ENCODE peak calls at places on chromosome X, in seven cellular contexts. One of them, this sample, is unnamed.
A peak's percentile ranks its signal among the peaks of the same experiment; 100 is the strongest.

GRCh38 chrX:120310861-120311631 is at the start of gene TMEM255A:
- DNase-seq in GM12878: no peak
- DNase-seq in GM23338: peak; percentile 55
- DNase-seq in suprapubic skin: peak; percentile 56
- DNase-seq in stomach: no peak
- DNase-seq in HCT116: no peak
- DNase-seq in GM12891: no peak
- DNase-seq in this sample: no peak

GRCh38 chrX:67614414-67614813 is 70.6 kb downstream of the AR start:
- DNase-seq in GM12878: no peak
- DNase-seq in GM23338: no peak
- DNase-seq in suprapubic skin: no peak
- DNase-seq in stomach: no peak
- DNase-seq in HCT116: no peak
- DNase-seq in GM12891: no peak
- DNase-seq in this sample: no peak

GRCh38 chrX:65634732-65635131 is 32.7 kb upstream of the MSN start:
- DNase-seq in GM12878: no peak
- DNase-seq in GM23338: no peak
- DNase-seq in suprapubic skin: no peak
- DNase-seq in stomach: no peak
- DNase-seq in HCT116: no peak
- DNase-seq in GM12891: no peak
- DNase-seq in this sample: no peak

GRCh38 chrX:72382199-72382590 is 76.5 kb upstream of the CITED1 start:
- DNase-seq in GM12878: no peak
- DNase-seq in GM23338: no peak
- DNase-seq in suprapubic skin: no peak
- DNase-seq in stomach: no peak
- DNase-seq in HCT116: no peak
- DNase-seq in GM12891: no peak
- DNase-seq in this sample: no peak

GRCh38 chrX:147848009-147848408 is 63.7 kb upstream of the FMR1 start:
- DNase-seq in GM12878: no peak
- DNase-seq in GM23338: no peak
- DNase-seq in suprapubic skin: no peak
- DNase-seq in stomach: no peak
- DNase-seq in HCT116: no peak
- DNase-seq in GM12891: no peak
- DNase-seq in this sample: no peak

GRCh38 chrX:125096469-125096868 is 223.2 kb upstream of the TEX13C start:
- DNase-seq in GM12878: no peak
- DNase-seq in GM23338: no peak
- DNase-seq in suprapubic skin: no peak
- DNase-seq in stomach: no peak
- DNase-seq in HCT116: no peak
- DNase-seq in GM12891: no peak
- DNase-seq in this sample: no peak

GRCh38 chrX:77640702-77641101 is 145.3 kb downstream of the ATRX start:
- DNase-seq in GM12878: peak; percentile 24
- DNase-seq in GM23338: no peak
- DNase-seq in suprapubic skin: no peak
- DNase-seq in stomach: no peak
- DNase-seq in HCT116: no peak
- DNase-seq in GM12891: peak; percentile 4
- DNase-seq in this sample: no peak

GRCh38 chrX:106726485-106727437 is at the start of gene RNF128:
- DNase-seq in GM12878: no peak
- DNase-seq in GM23338: peak; percentile 89
- DNase-seq in suprapubic skin: peak; percentile 58
- DNase-seq in stomach: peak; percentile 72
- DNase-seq in HCT116: peak; percentile 70
- DNase-seq in GM12891: no peak
- DNase-seq in this sample: no peak

GRCh38 chrX:72572248-72573157 is at the start of gene HDAC8:
- DNase-seq in GM12878: peak; percentile 63
- DNase-seq in GM23338: peak; percentile 80
- DNase-seq in suprapubic skin: peak; percentile 71
- DNase-seq in stomach: peak; percentile 61
- DNase-seq in HCT116: peak; percentile 70
- DNase-seq in GM12891: peak; percentile 28
- DNase-seq in this sample: peak; percentile 27

GRCh38 chrX:103733017-103733416 is 22.3 kb downstream of the TMEM31 start:
- DNase-seq in GM12878: no peak
- DNase-seq in GM23338: no peak
- DNase-seq in suprapubic skin: no peak
- DNase-seq in stomach: no peak
- DNase-seq in HCT116: no peak
- DNase-seq in GM12891: no peak
- DNase-seq in this sample: no peak

GRCh38 chrX:44202596-44202995 is 140.9 kb downstream of the EFHC2 start:
- DNase-seq in GM12878: no peak
- DNase-seq in GM23338: no peak
- DNase-seq in suprapubic skin: no peak
- DNase-seq in stomach: no peak
- DNase-seq in HCT116: no peak
- DNase-seq in GM12891: no peak
- DNase-seq in this sample: no peak

GRCh38 chrX:23501974-23502373 is 165.3 kb upstream of the PRDX4 start:
- DNase-seq in GM12878: no peak
- DNase-seq in GM23338: no peak
- DNase-seq in suprapubic skin: no peak
- DNase-seq in stomach: peak; percentile 34
- DNase-seq in HCT116: no peak
- DNase-seq in GM12891: no peak
- DNase-seq in this sample: no peak

GRCh38 chrX:20361081-20361889 is 94.6 kb upstream of the RPS6KA3 start:
- DNase-seq in GM12878: no peak
- DNase-seq in GM23338: no peak
- DNase-seq in suprapubic skin: no peak
- DNase-seq in stomach: no peak
- DNase-seq in HCT116: no peak
- DNase-seq in GM12891: no peak
- DNase-seq in this sample: no peak

GRCh38 chrX:11787564-11787963 is 29.5 kb downstream of the MSL3 start:
- DNase-seq in GM12878: no peak
- DNase-seq in GM23338: peak; percentile 89
- DNase-seq in suprapubic skin: peak; percentile 65
- DNase-seq in stomach: peak; percentile 40
- DNase-seq in HCT116: peak; percentile 10
- DNase-seq in GM12891: no peak
- DNase-seq in this sample: no peak

GRCh38 chrX:13414006-13414647 is 94.3 kb upstream of the ATXN3L start:
- DNase-seq in GM12878: no peak
- DNase-seq in GM23338: peak; percentile 22
- DNase-seq in suprapubic skin: no peak
- DNase-seq in stomach: no peak
- DNase-seq in HCT116: no peak
- DNase-seq in GM12891: no peak
- DNase-seq in this sample: no peak

GRCh38 chrX:68917799-68918198 is 89.0 kb downstream of the EFNB1 start:
- DNase-seq in GM12878: no peak
- DNase-seq in GM23338: no peak
- DNase-seq in suprapubic skin: no peak
- DNase-seq in stomach: no peak
- DNase-seq in HCT116: no peak
- DNase-seq in GM12891: no peak
- DNase-seq in this sample: no peak

GRCh38 chrX:397575-397974 is 10.9 kb upstream of the PPP2R3B start:
- DNase-seq in GM12878: no peak
- DNase-seq in GM23338: peak; percentile 78
- DNase-seq in suprapubic skin: no peak
- DNase-seq in stomach: no peak
- DNase-seq in HCT116: no peak
- DNase-seq in GM12891: no peak
- DNase-seq in this sample: no peak

GRCh38 chrX:70979136-70979762 is 48.4 kb upstream of the SLC7A3 start:
- DNase-seq in GM12878: no peak
- DNase-seq in GM23338: peak; percentile 74
- DNase-seq in suprapubic skin: no peak
- DNase-seq in stomach: no peak
- DNase-seq in HCT116: no peak
- DNase-seq in GM12891: no peak
- DNase-seq in this sample: no peak

GRCh38 chrX:21374994-21375794 is 976 bp downstream of the CNKSR2 start:
- DNase-seq in GM12878: no peak
- DNase-seq in GM23338: peak; percentile 23
- DNase-seq in suprapubic skin: no peak
- DNase-seq in stomach: no peak
- DNase-seq in HCT116: no peak
- DNase-seq in GM12891: no peak
- DNase-seq in this sample: no peak

GRCh38 chrX:150635952-150636351 is 57.2 kb upstream of the MTMR1 start:
- DNase-seq in GM12878: peak; percentile 5
- DNase-seq in GM23338: no peak
- DNase-seq in suprapubic skin: no peak
- DNase-seq in stomach: no peak
- DNase-seq in HCT116: no peak
- DNase-seq in GM12891: no peak
- DNase-seq in this sample: no peak

GRCh38 chrX:53445977-53446376 is 11.8 kb upstream of the HSD17B10 start:
- DNase-seq in GM12878: no peak
- DNase-seq in GM23338: peak; percentile 76
- DNase-seq in suprapubic skin: no peak
- DNase-seq in stomach: peak; percentile 44
- DNase-seq in HCT116: no peak
- DNase-seq in GM12891: no peak
- DNase-seq in this sample: peak; percentile 31

GRCh38 chrX:22365460-22365859 is 92.7 kb downstream of the CBLL2 start:
- DNase-seq in GM12878: no peak
- DNase-seq in GM23338: no peak
- DNase-seq in suprapubic skin: no peak
- DNase-seq in stomach: no peak
- DNase-seq in HCT116: peak; percentile 86
- DNase-seq in GM12891: no peak
- DNase-seq in this sample: no peak

GRCh38 chrX:56729152-56729557 is at the start of gene NBDY:
- DNase-seq in GM12878: no peak
- DNase-seq in GM23338: peak; percentile 46
- DNase-seq in suprapubic skin: no peak
- DNase-seq in stomach: peak; percentile 33
- DNase-seq in HCT116: no peak
- DNase-seq in GM12891: no peak
- DNase-seq in this sample: no peak
- TF ChIP-seq POLR2AphosphoS5 in GM12878: peak; percentile 46
- TF ChIP-seq POLR2AphosphoS5 in GM23338: peak; percentile 43
- TF ChIP-seq POLR2AphosphoS5 in suprapubic skin: no peak
- TF ChIP-seq POLR2AphosphoS5 in stomach: peak; percentile 27
- TF ChIP-seq POLR2AphosphoS5 in HCT116: peak; percentile 74
- TF ChIP-seq POLR2AphosphoS5 in GM12891: no peak
- TF ChIP-seq POLR2AphosphoS5 in this sample: no peak

DNA sequence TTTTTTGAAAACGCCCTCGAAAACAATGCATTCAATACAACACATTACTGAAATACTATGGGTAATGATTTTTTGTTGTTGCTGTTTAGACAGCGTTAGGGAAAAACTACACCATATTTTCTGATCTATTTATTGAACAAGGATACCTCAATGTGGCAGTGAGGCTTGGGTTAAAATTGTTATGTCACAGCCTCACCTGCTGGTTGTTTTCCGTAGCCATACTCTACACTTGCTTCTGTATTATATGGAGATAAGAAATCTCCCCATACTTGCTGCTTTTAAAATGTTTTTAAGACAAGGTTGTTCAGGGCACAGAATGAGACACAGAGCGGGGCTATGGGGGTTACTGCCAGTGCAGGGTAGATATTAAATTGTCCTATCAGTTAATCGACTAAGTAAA is 221.6 kb upstream of the FTHL17 start:
- DNase-seq in GM12878: no peak
- DNase-seq in GM23338: no peak
- DNase-seq in suprapubic skin: no peak
- DNase-seq in stomach: no peak
- DNase-seq in HCT116: no peak
- DNase-seq in GM12891: no peak
- DNase-seq in this sample: no peak
- TF ChIP-seq POLR2AphosphoS5 in GM12878: no peak
- TF ChIP-seq POLR2AphosphoS5 in GM23338: no peak
- TF ChIP-seq POLR2AphosphoS5 in suprapubic skin: no peak
- TF ChIP-seq POLR2AphosphoS5 in stomach: no peak
- TF ChIP-seq POLR2AphosphoS5 in HCT116: no peak
- TF ChIP-seq POLR2AphosphoS5 in GM12891: no peak
- TF ChIP-seq POLR2AphosphoS5 in this sample: no peak

DNA sequence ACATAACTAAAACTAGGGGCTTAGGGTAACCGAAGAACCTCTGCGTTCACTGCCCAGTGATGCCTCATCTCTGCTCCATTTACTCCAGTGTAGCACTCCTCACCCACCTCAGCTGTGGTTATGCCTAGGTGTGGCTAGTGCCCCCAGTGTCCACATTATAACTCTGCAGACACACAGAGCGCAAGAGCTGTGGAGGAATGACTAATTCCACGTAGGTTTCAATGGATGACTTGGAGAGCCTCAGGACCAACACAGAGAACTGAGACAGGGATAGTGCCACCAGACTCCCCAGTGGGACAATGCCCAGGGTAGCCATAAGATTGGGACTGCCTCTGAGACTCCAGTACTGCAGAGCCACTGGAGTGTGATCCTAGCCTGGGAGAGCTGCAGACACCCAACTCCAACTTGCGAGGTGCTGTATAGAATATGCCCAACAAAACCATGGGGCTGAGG is 542.4 kb upstream of the DIPK2B start:
- DNase-seq in GM12878: no peak
- DNase-seq in GM23338: peak; percentile 39
- DNase-seq in suprapubic skin: no peak
- DNase-seq in stomach: no peak
- DNase-seq in HCT116: peak; percentile 76
- DNase-seq in GM12891: no peak
- DNase-seq in this sample: no peak
- TF ChIP-seq POLR2AphosphoS5 in GM12878: no peak
- TF ChIP-seq POLR2AphosphoS5 in GM23338: peak; percentile 27
- TF ChIP-seq POLR2AphosphoS5 in suprapubic skin: no peak
- TF ChIP-seq POLR2AphosphoS5 in stomach: no peak
- TF ChIP-seq POLR2AphosphoS5 in HCT116: peak; percentile 95
- TF ChIP-seq POLR2AphosphoS5 in GM12891: no peak
- TF ChIP-seq POLR2AphosphoS5 in this sample: no peak

GRCh38 chrX:40176256-40176978 is 78.7 kb upstream of the BCOR start:
- DNase-seq in GM12878: no peak
- DNase-seq in GM23338: peak; percentile 52
- DNase-seq in suprapubic skin: peak; percentile 76
- DNase-seq in stomach: peak; percentile 70
- DNase-seq in HCT116: no peak
- DNase-seq in GM12891: no peak
- DNase-seq in this sample: no peak

GRCh38 chrX:40174594-40175415 is 77.0 kb upstream of the BCOR start:
- DNase-seq in GM12878: no peak
- DNase-seq in GM23338: peak; percentile 56
- DNase-seq in suprapubic skin: peak; percentile 70
- DNase-seq in stomach: peak; percentile 51
- DNase-seq in HCT116: no peak
- DNase-seq in GM12891: no peak
- DNase-seq in this sample: no peak

GRCh38 chrX:40176979-40177430 is 79.2 kb upstream of the BCOR start:
- DNase-seq in GM12878: no peak
- DNase-seq in GM23338: peak; percentile 26
- DNase-seq in suprapubic skin: peak; percentile 65
- DNase-seq in stomach: no peak
- DNase-seq in HCT116: no peak
- DNase-seq in GM12891: no peak
- DNase-seq in this sample: no peak

GRCh38 chrX:40173662-40174593 is 76.2 kb upstream of the BCOR start:
- DNase-seq in GM12878: no peak
- DNase-seq in GM23338: peak; percentile 55
- DNase-seq in suprapubic skin: peak; percentile 64
- DNase-seq in stomach: peak; percentile 86
- DNase-seq in HCT116: peak; percentile 72
- DNase-seq in GM12891: no peak
- DNase-seq in this sample: no peak

GRCh38 chrX:40175416-40176255 is 77.9 kb upstream of the BCOR start:
- DNase-seq in GM12878: no peak
- DNase-seq in GM23338: peak; percentile 42
- DNase-seq in suprapubic skin: peak; percentile 87
- DNase-seq in stomach: peak; percentile 65
- DNase-seq in HCT116: no peak
- DNase-seq in GM12891: no peak
- DNase-seq in this sample: no peak
- TF ChIP-seq POLR2AphosphoS5 in GM12878: peak; percentile 90
- TF ChIP-seq POLR2AphosphoS5 in GM23338: no peak
- TF ChIP-seq POLR2AphosphoS5 in suprapubic skin: no peak
- TF ChIP-seq POLR2AphosphoS5 in stomach: peak; percentile 3
- TF ChIP-seq POLR2AphosphoS5 in HCT116: peak; percentile 49
- TF ChIP-seq POLR2AphosphoS5 in GM12891: peak; percentile 81
- TF ChIP-seq POLR2AphosphoS5 in this sample: peak; percentile 86

This sample was measured in GM12892.